ENCODE peak calls at places on chromosome 10, in eight cellular contexts. One of them, this sample, is unnamed.

GRCh38 chr10:133455611-133456031 is 1.9 kb downstream of the SCART1 start:
- DNase-seq in activated naive CD4-positive, alpha-beta T cell: no peak
- DNase-seq in thoracic aorta: no peak
- DNase-seq in kidney: peak
- DNase-seq in HEK293T: no peak
- DNase-seq in endothelial cell: no peak
- DNase-seq in RWPE1: no peak
- DNase-seq in Right ventricle myocardium superior: no peak
- DNase-seq in this sample: no peak

GRCh38 chr10:84288151-84288550 is 40.2 kb upstream of the CCSER2 start:
- DNase-seq in activated naive CD4-positive, alpha-beta T cell: no peak
- DNase-seq in thoracic aorta: no peak
- DNase-seq in kidney: no peak
- DNase-seq in HEK293T: no peak
- DNase-seq in endothelial cell: no peak
- DNase-seq in RWPE1: no peak
- DNase-seq in Right ventricle myocardium superior: no peak
- DNase-seq in this sample: no peak

GRCh38 chr10:64658528-64658927 is 1137.3 kb downstream of the REEP3 start:
- DNase-seq in activated naive CD4-positive, alpha-beta T cell: no peak
- DNase-seq in thoracic aorta: no peak
- DNase-seq in kidney: no peak
- DNase-seq in HEK293T: no peak
- DNase-seq in endothelial cell: no peak
- DNase-seq in RWPE1: no peak
- DNase-seq in Right ventricle myocardium superior: no peak
- DNase-seq in this sample: no peak

GRCh38 chr10:58028597-58029366 is 238.9 kb downstream of the IPMK start:
- DNase-seq in activated naive CD4-positive, alpha-beta T cell: no peak
- DNase-seq in thoracic aorta: no peak
- DNase-seq in kidney: no peak
- DNase-seq in HEK293T: no peak
- DNase-seq in endothelial cell: no peak
- DNase-seq in RWPE1: peak
- DNase-seq in Right ventricle myocardium superior: no peak
- DNase-seq in this sample: no peak

GRCh38 chr10:25349520-25349919 is 174.7 kb downstream of the GPR158 start:
- DNase-seq in activated naive CD4-positive, alpha-beta T cell: no peak
- DNase-seq in thoracic aorta: no peak
- DNase-seq in kidney: no peak
- DNase-seq in HEK293T: no peak
- DNase-seq in endothelial cell: no peak
- DNase-seq in RWPE1: no peak
- DNase-seq in Right ventricle myocardium superior: no peak
- DNase-seq in this sample: no peak

GRCh38 chr10:118373786-118374185 is 31.7 kb upstream of the FAM204A start:
- DNase-seq in activated naive CD4-positive, alpha-beta T cell: no peak
- DNase-seq in thoracic aorta: no peak
- DNase-seq in kidney: no peak
- DNase-seq in HEK293T: no peak
- DNase-seq in endothelial cell: no peak
- DNase-seq in RWPE1: peak
- DNase-seq in Right ventricle myocardium superior: no peak
- DNase-seq in this sample: no peak

GRCh38 chr10:13346280-13346819 is 1.7 kb downstream of the SEPHS1 start:
- DNase-seq in activated naive CD4-positive, alpha-beta T cell: no peak
- DNase-seq in thoracic aorta: no peak
- DNase-seq in kidney: no peak
- DNase-seq in HEK293T: no peak
- DNase-seq in endothelial cell: no peak
- DNase-seq in RWPE1: peak
- DNase-seq in Right ventricle myocardium superior: no peak
- DNase-seq in this sample: no peak

GRCh38 chr10:89175821-89176220 is 31.3 kb downstream of the CH25H start:
- DNase-seq in activated naive CD4-positive, alpha-beta T cell: no peak
- DNase-seq in thoracic aorta: no peak
- DNase-seq in kidney: no peak
- DNase-seq in HEK293T: no peak
- DNase-seq in endothelial cell: no peak
- DNase-seq in RWPE1: no peak
- DNase-seq in Right ventricle myocardium superior: no peak
- DNase-seq in this sample: no peak

GRCh38 chr10:27359792-27360320 is 119.3 kb upstream of the ACBD5 start:
- DNase-seq in activated naive CD4-positive, alpha-beta T cell: no peak
- DNase-seq in thoracic aorta: no peak
- DNase-seq in kidney: no peak
- DNase-seq in HEK293T: no peak
- DNase-seq in endothelial cell: no peak
- DNase-seq in RWPE1: no peak
- DNase-seq in Right ventricle myocardium superior: no peak
- DNase-seq in this sample: no peak

GRCh38 chr10:36358736-36359135 is 716.6 kb upstream of the FZD8 start:
- DNase-seq in activated naive CD4-positive, alpha-beta T cell: no peak
- DNase-seq in thoracic aorta: no peak
- DNase-seq in kidney: no peak
- DNase-seq in HEK293T: no peak
- DNase-seq in endothelial cell: no peak
- DNase-seq in RWPE1: no peak
- DNase-seq in Right ventricle myocardium superior: no peak
- DNase-seq in this sample: no peak

GRCh38 chr10:44934416-44935200 is 23.5 kb downstream of the TMEM72 start:
- DNase-seq in activated naive CD4-positive, alpha-beta T cell: no peak
- DNase-seq in thoracic aorta: no peak
- DNase-seq in kidney: no peak
- DNase-seq in HEK293T: no peak
- DNase-seq in endothelial cell: no peak
- DNase-seq in RWPE1: no peak
- DNase-seq in Right ventricle myocardium superior: peak
- DNase-seq in this sample: no peak

GRCh38 chr10:67520924-67521520 is 175.0 kb downstream of the CTNNA3 start:
- DNase-seq in activated naive CD4-positive, alpha-beta T cell: no peak
- DNase-seq in thoracic aorta: no peak
- DNase-seq in kidney: no peak
- DNase-seq in HEK293T: peak
- DNase-seq in endothelial cell: peak
- DNase-seq in RWPE1: peak
- DNase-seq in Right ventricle myocardium superior: no peak
- DNase-seq in this sample: peak

GRCh38 chr10:124064158-124064603 is 29.2 kb downstream of the CHST15 start:
- DNase-seq in activated naive CD4-positive, alpha-beta T cell: no peak
- DNase-seq in thoracic aorta: no peak
- DNase-seq in kidney: no peak
- DNase-seq in HEK293T: no peak
- DNase-seq in endothelial cell: no peak
- DNase-seq in RWPE1: no peak
- DNase-seq in Right ventricle myocardium superior: no peak
- DNase-seq in this sample: no peak

GRCh38 chr10:14732146-14732545 is 42.6 kb downstream of the FAM107B start:
- DNase-seq in activated naive CD4-positive, alpha-beta T cell: no peak
- DNase-seq in thoracic aorta: no peak
- DNase-seq in kidney: no peak
- DNase-seq in HEK293T: no peak
- DNase-seq in endothelial cell: no peak
- DNase-seq in RWPE1: no peak
- DNase-seq in Right ventricle myocardium superior: no peak
- DNase-seq in this sample: no peak

GRCh38 chr10:3465406-3465891 is 292.9 kb upstream of the PITRM1 start:
- DNase-seq in activated naive CD4-positive, alpha-beta T cell: no peak
- DNase-seq in thoracic aorta: no peak
- DNase-seq in kidney: no peak
- DNase-seq in HEK293T: no peak
- DNase-seq in endothelial cell: no peak
- DNase-seq in RWPE1: no peak
- DNase-seq in Right ventricle myocardium superior: no peak
- DNase-seq in this sample: no peak

GRCh38 chr10:35453855-35454532 is 117.7 kb downstream of the CCNY start:
- DNase-seq in activated naive CD4-positive, alpha-beta T cell: no peak
- DNase-seq in thoracic aorta: no peak
- DNase-seq in kidney: no peak
- DNase-seq in HEK293T: no peak
- DNase-seq in endothelial cell: no peak
- DNase-seq in RWPE1: peak
- DNase-seq in Right ventricle myocardium superior: no peak
- DNase-seq in this sample: no peak